ENCODE peak calls at places on chromosomes 1 and 21, in four cellular contexts. D, A, B and O are unnamed samples.

GRCh38 chr1:4021895-4022268 is 121.8 kb upstream of the C1orf174 start:
- DNase-seq in B (no peak), D (no peak), A (no peak), O (no peak)

GRCh38 chr1:109107785-109108184 is 6.1 kb upstream of the ELAPOR1 start:
- DNase-seq in B (no peak), A (no peak), D (no peak), O (no peak)

GRCh38 chr1:41629571-41629970 is 145.1 kb upstream of the EDN2 start:
- DNase-seq in A (no peak), B (no peak), D (no peak), O (no peak)

GRCh38 chr21:46003575-46004007 is 22.0 kb downstream of the COL6A1 start:
- DNase-seq in B (no peak), A (peak), D (no peak), O (no peak)

GRCh38 chr1:80882552-80882951 is 918.2 kb upstream of the ADGRL2 start:
- DNase-seq in B (no peak), A (no peak), D (no peak), O (no peak)

GRCh38 chr1:216555653-216556052 is 132.4 kb upstream of the USH2A start:
- DNase-seq in A (no peak), B (no peak), D (no peak), O (no peak)

GRCh38 chr1:165560834-165561233 is 17.0 kb downstream of the LRRC52 start:
- DNase-seq in A (no peak), D (no peak), B (no peak), O (no peak)

GRCh38 chr21:16563111-16563510 is 833.3 kb downstream of the USP25 start:
- DNase-seq in B (no peak), A (no peak), D (no peak), O (no peak)

GRCh38 chr1:39189592-39190041 is 14.9 kb upstream of the MACF1 start:
- DNase-seq in B (no peak), A (no peak), D (no peak), O (no peak)

GRCh38 chr1:37602750-37603694 is 7.3 kb upstream of the GNL2 start:
- DNase-seq in D (peak), B (peak), A (no peak), O (no peak)

GRCh38 chr1:61284226-61284854 is 202.0 kb downstream of the NFIA start:
- DNase-seq in A (no peak), D (no peak), B (no peak), O (no peak)